ENCODE peak calls at places on chromosomes 6 and 20, in four cellular contexts. S is ovary, C is heart right ventricle, J is right atrium auricular region. L is an unnamed sample.

GRCh38 chr6:77462359-77463307 is 658 bp downstream of the HTR1B start:
- DNase-seq in S (peak; percentile 26), C (no peak), J (no peak), L (no peak)

GRCh38 chr20:54257090-54257816 is 49.4 kb downstream of the PFDN4 start:
- DNase-seq in S (no peak), C (no peak), J (no peak), L (no peak)

GRCh38 chr20:52783769-52784168 is 188.4 kb upstream of the TSHZ2 start:
- DNase-seq in S (no peak), C (no peak), J (no peak), L (no peak)

GRCh38 chr6:135087403-135087802 is 32.8 kb upstream of the HBS1L start:
- DNase-seq in S (no peak), C (no peak), J (no peak), L (no peak)

GRCh38 chr20:41956316-41957050 is 338.3 kb upstream of the CHD6 start:
- DNase-seq in S (no peak), C (peak; percentile 4), J (no peak), L (peak; percentile 17)

GRCh38 chr20:21289651-21290050 is 13.5 kb upstream of the XRN2 start:
- DNase-seq in S (no peak), C (no peak), J (no peak), L (no peak)

GRCh38 chr6:167496707-167497106 is 171.8 kb downstream of the TTLL2 start:
- DNase-seq in S (no peak), C (no peak), J (no peak), L (no peak)

GRCh38 chr6:85864453-85865401 is 222.0 kb upstream of the SYNCRIP start:
- DNase-seq in S (no peak), C (no peak), J (no peak), L (no peak)

GRCh38 chr20:40961686-40962640 is 66.7 kb upstream of the TOP1 start:
- DNase-seq in S (no peak), C (no peak), J (peak; percentile 40), L (no peak)

GRCh38 chr20:9375221-9375681 is 139.1 kb upstream of the LAMP5 start:
- DNase-seq in S (no peak), C (no peak), J (no peak), L (no peak)

GRCh38 chr6:157615411-157615763 is 207.7 kb upstream of the SNX9 start:
- DNase-seq in S (no peak), C (no peak), J (no peak), L (no peak)

GRCh38 chr6:110357696-110358535 is at the start of gene METTL24:
- DNase-seq in S (peak; percentile 72), C (no peak), J (no peak), L (peak; percentile 39)

GRCh38 chr20:574297-574942 is 30.8 kb upstream of the CSNK2A1 start:
- DNase-seq in S (no peak), C (peak; percentile 76), J (no peak), L (no peak)

GRCh38 chr6:107634147-107635057 is 144.5 kb downstream of the SOBP start:
- DNase-seq in S (peak; percentile 46), C (no peak), J (no peak), L (peak; percentile 54)

GRCh38 chr6:99219788-99220187 is 129.7 kb downstream of the FAXC start:
- DNase-seq in S (no peak), C (no peak), J (no peak), L (peak; percentile 26)

GRCh38 chr20:8512003-8512402 is 379.9 kb downstream of the PLCB1 start:
- DNase-seq in S (no peak), C (no peak), J (no peak), L (no peak)

GRCh38 chr20:62929051-62929538 is 2.8 kb upstream of the DIDO1 start:
- DNase-seq in S (peak; percentile 82), C (peak; percentile 58), J (no peak), L (peak; percentile 85)

GRCh38 chr20:44896583-44896982 is 11.1 kb downstream of the YWHAB start:
- DNase-seq in S (no peak), C (no peak), J (no peak), L (no peak)

GRCh38 chr6:157221817-157222175 is 101.5 kb downstream of the TMEM242 start:
- DNase-seq in S (no peak), C (no peak), J (peak; percentile 55), L (no peak)

DNA sequence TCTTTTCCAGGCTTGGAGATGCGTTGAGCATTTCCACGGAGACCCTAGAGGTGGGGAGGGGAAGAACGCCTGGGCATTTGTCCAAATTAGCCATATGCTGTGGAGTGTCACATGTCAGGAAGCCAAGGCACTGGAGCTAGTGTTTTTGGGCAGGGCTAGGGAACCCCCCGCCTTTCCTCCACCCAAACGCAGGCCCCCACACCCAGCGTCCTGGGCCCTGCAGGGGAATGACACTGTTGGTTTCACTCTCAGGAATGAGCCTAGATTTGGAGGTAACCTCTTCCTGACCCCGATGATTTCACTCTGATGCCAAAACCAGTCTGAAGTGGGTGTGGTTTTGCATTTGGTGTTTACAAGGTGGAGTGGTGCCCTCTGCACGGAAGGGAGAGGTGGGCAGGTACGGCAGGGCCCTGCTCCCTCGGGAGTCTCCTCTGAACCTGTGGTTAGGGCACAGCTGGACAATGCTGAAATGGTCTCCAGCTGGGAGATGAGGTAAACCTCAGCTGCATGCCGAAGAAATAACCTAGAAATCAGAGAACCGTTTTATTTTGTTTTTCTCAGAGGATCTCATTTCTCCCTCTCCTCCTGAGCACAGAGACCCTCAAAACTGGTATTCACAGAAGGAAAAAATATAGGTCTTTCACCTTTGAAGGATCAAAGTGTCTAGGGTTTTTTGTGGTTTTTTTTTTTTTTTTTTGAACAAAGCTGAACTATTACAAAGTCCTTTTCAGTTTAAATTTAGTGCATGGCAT is 29.6 kb downstream of the MTHFD1L start:
- DNase-seq in S (no peak), C (peak; percentile 19), J (peak; percentile 54), L (peak; percentile 38)
- TF ChIP-seq CTCF in S (no peak), C (no peak), J (no peak), L (no peak)

GRCh38 chr6:38337819-38338465 is 301.8 kb downstream of the BTBD9 start:
- DNase-seq in S (no peak), C (no peak), J (no peak), L (no peak)
- TF ChIP-seq CTCF in S (no peak), C (no peak), J (no peak), L (no peak)

GRCh38 chr6:3260772-3261517 is 2.2 kb downstream of the PSMG4 start:
- DNase-seq in S (no peak), C (no peak), J (no peak), L (no peak)

GRCh38 chr6:3260296-3260695 is 1.5 kb downstream of the PSMG4 start:
- DNase-seq in S (no peak), C (no peak), J (no peak), L (no peak)

GRCh38 chr6:3258720-3259490 is at the start of gene PSMG4:
- DNase-seq in S (peak; percentile 97), C (peak; percentile 97), J (peak; percentile 91), L (peak; percentile 99)

GRCh38 chr6:3258201-3258600 is 546 bp upstream of the PSMG4 start:
- DNase-seq in S (no peak), C (no peak), J (no peak), L (no peak)

DNA sequence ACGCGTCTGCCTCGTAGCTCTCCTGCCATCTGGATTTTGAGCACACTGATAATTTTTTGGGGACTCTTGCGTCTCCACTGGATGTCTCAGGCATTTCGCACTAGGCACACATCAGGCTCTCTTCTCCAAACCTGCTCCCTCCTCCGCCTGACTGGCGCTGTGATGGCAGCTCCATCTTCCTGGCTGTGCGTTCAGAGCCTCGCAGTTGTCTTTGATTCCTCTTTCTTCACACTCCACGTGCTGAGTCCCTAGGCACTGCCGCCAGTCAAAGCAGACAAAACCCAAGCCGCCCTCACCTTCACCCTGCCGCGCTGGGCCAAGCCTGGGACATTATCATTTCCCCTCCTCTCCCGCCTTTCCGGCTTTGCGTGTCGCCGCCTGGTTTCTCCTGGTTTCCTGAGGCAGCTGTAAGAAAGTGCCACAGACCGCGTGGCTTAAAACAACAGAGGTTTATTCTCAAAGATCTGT is 778 bp downstream of the PSMG4 start:
- DNase-seq in S (peak; percentile 46), C (peak; percentile 29), J (no peak), L (peak; percentile 57)
- TF ChIP-seq CTCF in S (no peak), C (no peak), J (no peak), L (no peak)

DNA sequence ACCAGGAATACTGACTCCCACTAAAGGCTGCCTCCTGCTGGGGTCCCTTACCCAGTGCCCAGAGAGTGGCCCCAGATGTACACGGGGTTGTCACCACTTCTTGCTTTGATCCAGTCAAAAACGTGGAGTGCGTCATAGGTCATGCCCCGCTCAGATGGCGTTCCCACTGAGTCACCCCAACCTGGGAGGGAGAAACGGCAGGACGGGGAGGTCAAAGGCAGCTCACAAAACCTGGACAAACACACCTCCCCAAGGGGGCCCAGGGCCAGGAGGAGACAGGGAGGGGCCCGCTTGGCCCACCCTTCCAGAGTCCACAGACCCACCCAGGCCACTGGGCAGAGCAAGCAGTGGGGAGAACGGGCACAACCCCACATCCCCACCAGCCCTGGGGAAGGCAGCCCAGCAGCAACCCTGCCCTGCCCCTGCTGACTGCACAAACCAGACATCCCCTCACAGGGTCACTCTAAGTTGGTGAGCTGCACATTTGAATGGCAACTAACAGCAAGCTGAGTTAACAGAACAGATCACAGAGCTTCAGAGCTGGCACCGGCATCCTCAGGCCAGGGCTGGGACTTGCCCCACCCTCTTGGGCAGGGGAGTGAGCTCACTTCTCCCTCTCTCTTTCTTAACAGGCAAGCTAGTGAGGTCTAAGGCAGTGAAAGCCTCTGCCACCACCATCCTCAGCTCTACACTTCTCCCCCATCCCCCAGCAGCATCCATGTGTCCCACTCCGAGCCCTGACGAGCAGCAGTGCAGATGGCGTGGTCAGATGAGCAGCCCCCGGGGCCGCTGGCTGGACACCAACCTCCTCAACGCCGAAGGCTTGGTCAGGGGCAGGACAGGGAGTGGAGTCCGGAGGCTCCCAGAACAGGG is 61.7 kb downstream of the PYGB start:
- DNase-seq in S (peak; percentile 74), C (no peak), J (no peak), L (no peak)
- TF ChIP-seq CTCF in S (no peak), C (no peak), J (no peak), L (no peak)

GRCh38 chr20:25081065-25081729 is 744 bp downstream of the VSX1 start:
- DNase-seq in S (peak; percentile 61), C (no peak), J (peak; percentile 42), L (no peak)
- TF ChIP-seq CTCF in S (no peak), C (no peak), J (peak; percentile 12), L (no peak)

GRCh38 chr6:56742122-56742791 is 99.6 kb upstream of the DST start:
- DNase-seq in S (no peak), C (no peak), J (no peak), L (no peak)

GRCh38 chr6:56739836-56740815 is 97.4 kb upstream of the DST start:
- DNase-seq in S (no peak), C (no peak), J (no peak), L (no peak)

GRCh38 chr6:56744528-56744927 is 101.8 kb upstream of the DST start:
- DNase-seq in S (no peak), C (no peak), J (no peak), L (no peak)

GRCh38 chr6:56745081-56745480 is 102.4 kb upstream of the DST start:
- DNase-seq in S (no peak), C (no peak), J (no peak), L (no peak)

DNA sequence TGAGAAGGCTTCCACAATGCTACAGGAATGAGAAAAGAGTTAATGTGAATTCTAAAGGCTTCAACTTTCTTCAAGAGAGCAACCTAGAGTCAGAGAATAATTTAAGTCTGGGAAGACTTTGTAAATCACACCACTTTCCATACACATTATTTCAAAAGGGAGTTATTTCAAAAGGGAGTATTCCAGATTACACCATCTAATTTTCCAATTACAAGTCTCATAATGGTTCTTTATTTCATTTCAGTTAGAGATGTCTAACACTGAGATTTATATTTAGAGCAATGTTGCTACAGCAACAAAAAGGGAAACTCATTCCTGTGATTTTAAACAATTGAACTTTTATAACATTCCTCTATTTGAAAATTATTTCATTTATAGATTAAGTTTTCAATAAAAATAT is 98.8 kb upstream of the DST start:
- DNase-seq in S (no peak), C (no peak), J (no peak), L (no peak)
- TF ChIP-seq CTCF in S (no peak), C (no peak), J (no peak), L (no peak)

L was measured in GM20000.